ENCODE peak calls at places on chromosomes 1 and 21, in eight cellular contexts. N is cardiac muscle cell, X is ELR, H is heart left ventricle, Y is NB4, B is H54, L is iPS DF 19.7, F is Calu3. P is an unnamed sample.

GRCh38 chr1:100896481-100896982 is 642 bp downstream of the SLC30A7 start:
- DNase-seq in N (peak), X (peak), H (no peak), Y (peak), B (peak), L (no peak), F (peak), P (peak)

GRCh38 chr1:28170036-28170596 is 6.4 kb downstream of the PTAFR start:
- DNase-seq in N (no peak), X (no peak), H (no peak), Y (no peak), B (no peak), L (no peak), F (no peak), P (no peak)

GRCh38 chr1:59952065-59952464 is 25.5 kb upstream of the CYP2J2 start:
- DNase-seq in N (no peak), X (peak), H (no peak), Y (no peak), B (no peak), L (no peak), F (no peak), P (no peak)

GRCh38 chr21:41558842-41559241 is 50.9 kb upstream of the TMPRSS2 start:
- DNase-seq in N (no peak), X (no peak), H (no peak), Y (no peak), B (no peak), L (no peak), F (no peak), P (no peak)

GRCh38 chr1:110605901-110606783 is at the start of gene KCNA2:
- DNase-seq in N (peak), X (peak), H (peak), Y (no peak), B (no peak), L (no peak), F (no peak), P (no peak)

GRCh38 chr1:160359559-160360226 is 7.2 kb upstream of the NHLH1 start:
- DNase-seq in N (no peak), X (no peak), H (no peak), Y (no peak), B (no peak), L (no peak), F (no peak), P (no peak)

GRCh38 chr21:45404726-45405270 is at the start of gene COL18A1:
- DNase-seq in N (peak), X (peak), H (peak), Y (peak), B (peak), L (no peak), F (peak), P (peak)

GRCh38 chr1:245197911-245198379 is 43.2 kb downstream of the KIF26B start:
- DNase-seq in N (no peak), X (no peak), H (no peak), Y (no peak), B (no peak), L (no peak), F (no peak), P (no peak)

GRCh38 chr1:219039755-219040154 is 133.9 kb upstream of the LYPLAL1 start:
- DNase-seq in N (no peak), X (no peak), H (no peak), Y (no peak), B (no peak), L (no peak), F (no peak), P (no peak)

GRCh38 chr21:34567574-34567973 is 47.3 kb downstream of the RCAN1 start:
- DNase-seq in N (peak), X (no peak), H (no peak), Y (no peak), B (no peak), L (no peak), F (no peak), P (no peak)

GRCh38 chr1:20678599-20678998 is 17.4 kb upstream of the DDOST start:
- DNase-seq in N (no peak), X (no peak), H (no peak), Y (no peak), B (no peak), L (no peak), F (no peak), P (no peak)

GRCh38 chr1:183989078-183989577 is 48.4 kb downstream of the COLGALT2 start:
- DNase-seq in N (no peak), X (peak), H (peak), Y (peak), B (peak), L (no peak), F (no peak), P (no peak)

GRCh38 chr21:21268061-21268471 is 269.9 kb downstream of the NCAM2 start:
- DNase-seq in N (no peak), X (peak), H (no peak), Y (no peak), B (no peak), L (no peak), F (no peak), P (no peak)

GRCh38 chr1:25198731-25199231 is 33.5 kb downstream of the SYF2 start:
- DNase-seq in N (peak), X (no peak), H (peak), Y (peak), B (no peak), L (no peak), F (no peak), P (no peak)

GRCh38 chr1:151371340-151371739 is 1.2 kb downstream of the SELENBP1 start:
- DNase-seq in N (no peak), X (no peak), H (peak), Y (no peak), B (no peak), L (no peak), F (peak), P (peak)

GRCh38 chr1:43537423-43538142 is 6.9 kb downstream of the PTPRF start:
- DNase-seq in N (no peak), X (peak), H (no peak), Y (no peak), B (peak), L (no peak), F (peak), P (no peak)

GRCh38 chr1:8343464-8344001 is 25.6 kb downstream of the SLC45A1 start:
- DNase-seq in N (no peak), X (peak), H (peak), Y (no peak), B (peak), L (no peak), F (peak), P (no peak)

GRCh38 chr1:211517006-211517405 is 25.0 kb upstream of the RD3 start:
- DNase-seq in N (no peak), X (no peak), H (no peak), Y (peak), B (no peak), L (no peak), F (peak), P (no peak)

GRCh38 chr1:19374926-19375325 is 62.8 kb downstream of the SLC66A1 start:
- DNase-seq in N (no peak), X (no peak), H (no peak), Y (no peak), B (no peak), L (no peak), F (no peak), P (no peak)

GRCh38 chr1:24749257-24749656 is 4.0 kb downstream of the CLIC4 start:
- DNase-seq in N (no peak), X (no peak), H (no peak), Y (no peak), B (no peak), L (no peak), F (no peak), P (no peak)

GRCh38 chr1:18480315-18481189 is at the start of gene KLHDC7A:
- DNase-seq in N (peak), X (no peak), H (peak), Y (no peak), B (peak), L (peak), F (peak), P (no peak)

GRCh38 chr1:19450811-19451564 is 34.4 kb downstream of the CAPZB start:
- DNase-seq in N (no peak), X (peak), H (no peak), Y (no peak), B (peak), L (no peak), F (no peak), P (no peak)